ENCODE peak calls at places on chromosomes 11 and 22, in four cellular contexts. I is mammary epithelial cell, P is IMR-90, Q is endothelial cell of umbilical vein. Z is an unnamed sample.

GRCh38 chr11:72589802-72590761 is 84.1 kb downstream of the PDE2A start:
- DNase-seq in P (no peak), I (no peak), Q (peak; percentile 35), Z (peak; percentile 37)

GRCh38 chr22:26573026-26573662 is 16.8 kb downstream of the TPST2 start:
- DNase-seq in I (no peak), Q (peak; percentile 93), P (peak; percentile 48), Z (no peak)

GRCh38 chr11:72758690-72759389 is 6.6 kb upstream of the ARAP1 start:
- DNase-seq in P (peak; percentile 96), Q (no peak), I (no peak), Z (no peak)

GRCh38 chr11:15923169-15923568 is 433.2 kb downstream of the SOX6 start:
- DNase-seq in Q (no peak), I (peak; percentile 29), P (no peak), Z (no peak)

GRCh38 chr11:33622231-33622630 is 78.4 kb downstream of the C11orf91 start:
- DNase-seq in Q (no peak), P (peak; percentile 63), I (peak; percentile 42), Z (no peak)

GRCh38 chr11:133827556-133827955 is 17.8 kb downstream of the SPATA19 start:
- DNase-seq in Q (no peak), I (no peak), P (no peak), Z (no peak)

GRCh38 chr11:2804189-2804588 is 81.4 kb downstream of the CDKN1C start:
- DNase-seq in P (no peak), I (no peak), Q (no peak), Z (no peak)

GRCh38 chr22:19631899-19632670 is 82.2 kb upstream of the SEPTIN5 start:
- DNase-seq in I (no peak), Q (peak; percentile 53), P (peak; percentile 27), Z (peak; percentile 33)

GRCh38 chr22:31289335-31289734 is 3.0 kb downstream of the PIK3IP1 start:
- DNase-seq in Q (no peak), I (no peak), P (no peak), Z (peak; percentile 42)

GRCh38 chr11:2525941-2526807 is 81.4 kb downstream of the KCNQ1 start:
- DNase-seq in Q (no peak), I (no peak), P (no peak), Z (no peak)

GRCh38 chr22:50200333-50201190 is at the start of gene SELENOO:
- DNase-seq in Q (peak; percentile 80), I (peak; percentile 85), P (peak; percentile 77), Z (peak; percentile 90)

GRCh38 chr22:43923191-43923590 is 414 bp upstream of the PNPLA3 start:
- DNase-seq in Q (peak; percentile 53), I (no peak), P (no peak), Z (no peak)

GRCh38 chr11:83680351-83680750 is 394.2 kb upstream of the CCDC90B start:
- DNase-seq in I (no peak), P (no peak), Q (no peak), Z (no peak)

GRCh38 chr11:71962428-71963038 is 33.7 kb downstream of the RNF121 start:
- DNase-seq in Q (peak; percentile 76), P (peak; percentile 65), I (no peak), Z (peak; percentile 18)

GRCh38 chr11:96464695-96465307 is 75.0 kb downstream of the JRKL start:
- DNase-seq in Q (peak; percentile 64), P (peak; percentile 78), I (peak; percentile 54), Z (peak; percentile 77)

GRCh38 chr22:43275545-43275981 is 67.6 kb downstream of the SCUBE1 start:
- DNase-seq in P (peak; percentile 60), Q (peak; percentile 48), I (peak; percentile 73), Z (no peak)

GRCh38 chr11:124865902-124866851 is 945 bp downstream of the ROBO3 start:
- DNase-seq in Q (peak; percentile 45), I (no peak), P (peak; percentile 15), Z (no peak)

GRCh38 chr11:17748761-17749721 is 14.5 kb downstream of the KCNC1 start:
- DNase-seq in I (no peak), Q (no peak), P (no peak), Z (no peak)

GRCh38 chr22:45891471-45891995 is 85.4 kb downstream of the WNT7B start:
- DNase-seq in P (no peak), I (no peak), Q (no peak), Z (no peak)

GRCh38 chr11:16028406-16028805 is 327.9 kb downstream of the SOX6 start:
- DNase-seq in Q (no peak), P (peak; percentile 45), I (no peak), Z (no peak)

GRCh38 chr22:37564111-37564711 is 3.9 kb downstream of the CDC42EP1 start:
- DNase-seq in I (no peak), Q (peak; percentile 61), P (peak; percentile 49), Z (no peak)

GRCh38 chr22:32318361-32318760 is 39.3 kb upstream of the RFPL3 start:
- DNase-seq in Q (no peak), I (no peak), P (no peak), Z (no peak)

GRCh38 chr11:14578551-14578956 is 58.4 kb upstream of the PSMA1 start:
- DNase-seq in Q (peak; percentile 87), P (peak; percentile 54), I (peak; percentile 12), Z (peak; percentile 80)

GRCh38 chr11:77084581-77085191 is 17.9 kb downstream of the CAPN5 start:
- DNase-seq in I (no peak), Q (no peak), P (no peak), Z (no peak)

GRCh38 chr11:108486828-108487227 is 11.4 kb downstream of the POGLUT3 start:
- DNase-seq in Q (no peak), P (no peak), I (no peak), Z (no peak)

GRCh38 chr22:37218399-37218770 is 6.1 kb upstream of the SSTR3 start:
- DNase-seq in P (no peak), I (no peak), Q (no peak), Z (no peak)

GRCh38 chr22:27382947-27383346 is 418.6 kb downstream of the MN1 start:
- DNase-seq in I (no peak), P (no peak), Q (no peak), Z (no peak)

GRCh38 chr22:20063271-20064139 is 16.5 kb upstream of the DGCR8 start:
- DNase-seq in I (no peak), P (no peak), Q (no peak), Z (no peak)

GRCh38 chr11:123163621-123164020 is 31.4 kb downstream of the CLMP start:
- DNase-seq in I (no peak), P (no peak), Q (no peak), Z (no peak)

GRCh38 chr11:64186205-64187165 is 514 bp downstream of the STIP1 start:
- DNase-seq in Q (peak; percentile 39), I (peak; percentile 17), P (peak; percentile 2), Z (peak; percentile 40)

GRCh38 chr11:61709572-61709971 is 29.4 kb downstream of the DAGLA start:
- DNase-seq in I (no peak), P (no peak), Q (no peak), Z (no peak)

GRCh38 chr11:98874050-98874449 is 146.7 kb upstream of the CNTN5 start:
- DNase-seq in P (no peak), I (no peak), Q (no peak), Z (no peak)

GRCh38 chr11:58067685-58068084 is 36.9 kb downstream of the OR6Q1 start:
- DNase-seq in Q (no peak), P (peak; percentile 47), I (no peak), Z (no peak)
- H2AFZ ChIP-seq in Q (no peak overlapping the region), P (peak overlapping the region; percentile 1), I (no peak overlapping the region), Z (no peak overlapping the region)

GRCh38 chr11:117874910-117875396 is 1.5 kb downstream of the FXYD6 start:
- DNase-seq in Q (no peak), P (no peak), I (no peak), Z (no peak)

GRCh38 chr11:117875397-117876048 is 935 bp downstream of the FXYD6 start:
- DNase-seq in Q (no peak), I (no peak), P (no peak), Z (no peak)

GRCh38 chr11:117877120-117877784 is 794 bp upstream of the FXYD6 start:
- DNase-seq in P (no peak), I (no peak), Q (no peak), Z (no peak)

GRCh38 chr11:117876049-117876340 is 463 bp downstream of the FXYD6 start:
- DNase-seq in I (no peak), Q (no peak), P (no peak), Z (no peak)

GRCh38 chr11:117876341-117877119 is at the start of gene FXYD6:
- DNase-seq in Q (no peak), I (no peak), P (no peak), Z (no peak)
- H2AFZ ChIP-seq in Q (no peak within 1 kb of the TSS), I (peak within 1 kb of the TSS; percentile 43), P (no peak within 1 kb of the TSS), Z (no peak within 1 kb of the TSS)

GRCh38 chr11:92227233-92227593 is 2.6 kb downstream of the FAT3 start:
- DNase-seq in P (no peak), I (no peak), Q (no peak), Z (no peak)

GRCh38 chr11:92225206-92225562 is 566 bp downstream of the FAT3 start:
- DNase-seq in Q (no peak), P (no peak), I (peak; percentile 19), Z (no peak)

GRCh38 chr11:92227954-92228935 is 3.6 kb downstream of the FAT3 start:
- DNase-seq in P (no peak), I (no peak), Q (no peak), Z (no peak)

GRCh38 chr11:92225563-92226308 is 1.1 kb downstream of the FAT3 start:
- DNase-seq in P (no peak), I (peak; percentile 12), Q (no peak), Z (no peak)

DNA sequence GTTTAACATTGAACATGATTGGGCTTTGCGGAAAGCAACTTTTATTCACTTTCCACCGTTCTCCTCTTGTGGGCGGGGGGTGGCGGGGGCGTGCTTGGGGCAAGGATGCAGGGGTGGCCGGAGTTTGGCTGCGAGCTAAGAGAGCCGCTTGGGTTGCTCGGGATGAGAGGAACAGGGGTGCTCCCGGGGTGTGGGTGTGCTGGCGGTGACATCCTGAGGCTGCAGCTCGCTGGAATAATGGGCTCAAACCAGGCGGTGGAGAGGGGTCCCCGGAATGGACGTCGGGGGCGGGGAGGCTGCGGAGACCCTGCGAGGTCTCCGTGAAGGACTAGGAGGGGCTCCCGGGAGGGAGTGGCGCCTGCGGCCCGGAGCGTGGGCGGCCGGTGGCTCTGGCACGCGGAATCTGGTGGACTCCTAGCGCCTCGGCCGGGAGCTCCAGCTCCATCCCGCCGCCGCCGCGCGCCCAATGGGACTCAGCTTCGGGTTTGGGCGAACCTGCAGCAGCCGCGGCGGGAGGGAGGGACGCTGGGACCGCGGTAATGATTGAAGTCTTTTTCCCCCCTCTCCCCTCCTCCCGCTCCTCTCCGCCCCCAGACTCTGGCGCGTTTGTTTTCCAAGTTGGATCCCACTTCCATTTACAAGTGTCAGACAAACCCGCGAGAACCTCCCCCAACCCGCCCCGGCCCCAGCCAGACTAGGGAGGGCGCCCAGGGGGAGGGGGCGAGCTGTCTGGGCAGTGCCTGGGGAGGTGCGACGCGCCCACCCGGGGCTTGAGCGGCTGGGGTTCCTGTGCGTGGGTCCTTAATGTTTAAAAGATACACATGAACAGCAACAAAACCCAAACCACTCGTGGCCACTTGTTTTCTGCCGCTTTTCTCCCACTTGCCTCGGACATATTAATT is 2.0 kb downstream of the FAT3 start:
- DNase-seq in P (no peak), Q (no peak), I (peak; percentile 7), Z (no peak)
- H2AFZ ChIP-seq in P (peak overlapping the region; percentile 86), Q (no peak overlapping the region), I (peak overlapping the region; percentile 13), Z (no peak overlapping the region)

GRCh38 chr11:121140369-121140768 is 39.3 kb downstream of the TECTA start:
- DNase-seq in I (no peak), Q (no peak), P (no peak), Z (no peak)
- H2AFZ ChIP-seq in I (no peak overlapping the region), Q (no peak overlapping the region), P (no peak overlapping the region), Z (no peak overlapping the region)